ENCODE peak calls at places on chromosomes 5 and 9, in seven cellular contexts. Q is GM12865, R is body of pancreas, F is NCI-H2081, K is cardiac fibroblast, I is GM23248, Y is thoracic aorta. H is an unnamed sample.
A peak's percentile ranks its signal among the peaks of the same experiment; 100 is the strongest.

GRCh38 chr5:10266839-10267238 is 16.8 kb downstream of the CCT5 start:
- DNase-seq in Q (no peak), Y (no peak), I (no peak), K (no peak), F (no peak), R (no peak), H (no peak)

GRCh38 chr9:32378993-32379729 is 5.3 kb upstream of the ACO1 start:
- DNase-seq in Y (no peak), F (peak; percentile 71), R (peak; percentile 47), Q (peak; percentile 78), K (peak; percentile 89), I (peak; percentile 85), H (no peak)

GRCh38 chr5:37823433-37824152 is 16.2 kb downstream of the GDNF start:
- DNase-seq in Y (no peak), F (no peak), K (peak; percentile 64), R (no peak), Q (no peak), I (no peak), H (no peak)

GRCh38 chr9:26326473-26327044 is 566.0 kb downstream of the CAAP1 start:
- DNase-seq in R (peak; percentile 31), K (peak; percentile 81), F (peak; percentile 63), I (peak; percentile 72), Y (no peak), Q (peak; percentile 62), H (no peak)

GRCh38 chr5:180628827-180629702 is 20.3 kb downstream of the FLT4 start:
- DNase-seq in K (no peak), F (no peak), R (no peak), I (no peak), Y (no peak), Q (no peak), H (peak; percentile 60)

GRCh38 chr5:80153586-80154126 is 102.2 kb downstream of the SERINC5 start:
- DNase-seq in K (no peak), F (peak; percentile 21), Y (no peak), R (no peak), Q (no peak), I (no peak), H (no peak)

GRCh38 chr5:78008356-78008967 is 232.3 kb upstream of the TBCA start:
- DNase-seq in Q (peak; percentile 65), Y (no peak), F (peak; percentile 39), R (peak; percentile 25), K (peak; percentile 71), I (peak; percentile 65), H (no peak)

GRCh38 chr5:68464424-68464823 is 248.9 kb downstream of the PIK3R1 start:
- DNase-seq in R (no peak), K (peak; percentile 33), Q (peak; percentile 68), Y (no peak), I (peak; percentile 38), F (no peak), H (no peak)

GRCh38 chr5:139733289-139733688 is 62.3 kb upstream of the PSD2 start:
- DNase-seq in Q (no peak), I (no peak), F (no peak), Y (no peak), R (no peak), K (no peak), H (no peak)

GRCh38 chr5:169861934-169862333 is 118.4 kb downstream of the INSYN2B start:
- DNase-seq in R (no peak), Q (no peak), K (peak; percentile 82), I (peak; percentile 89), Y (no peak), F (no peak), H (no peak)

GRCh38 chr9:85004818-85005413 is 335.4 kb downstream of the NTRK2 start:
- DNase-seq in R (no peak), F (no peak), I (peak; percentile 7), Q (peak; percentile 6), Y (no peak), K (no peak), H (no peak)

GRCh38 chr5:51598026-51598425 is 214.8 kb downstream of the ISL1 start:
- DNase-seq in F (no peak), R (no peak), Y (no peak), I (no peak), K (no peak), Q (no peak), H (no peak)

GRCh38 chr5:32233696-32234447 is 59.8 kb upstream of the GOLPH3 start:
- DNase-seq in Q (no peak), R (peak; percentile 76), Y (no peak), F (no peak), K (peak; percentile 65), I (peak; percentile 72), H (no peak)

GRCh38 chr5:35518104-35518503 is 99.6 kb upstream of the SPEF2 start:
- DNase-seq in Q (peak; percentile 55), K (no peak), R (no peak), Y (no peak), F (no peak), I (no peak), H (no peak)